ENCODE peak calls at places on chromosome 21, in six cellular contexts. J is heart right ventricle, E is uterus, X is IMR-90, B is mesendoderm, G is stomach. S is an unnamed sample.

GRCh38 chr21:36478207-36478701 is 1.7 kb downstream of the CLDN14 start:
- DNase-seq in X (peak; percentile 88), B (peak; percentile 52), E (no peak), J (no peak), G (no peak), S (no peak)

GRCh38 chr21:29148535-29148934 is 18.1 kb downstream of the MAP3K7CL start:
- DNase-seq in G (no peak), X (peak; percentile 64), J (no peak), B (no peak), E (no peak), S (no peak)

GRCh38 chr21:36422279-36423098 is 37.3 kb downstream of the CHAF1B start:
- DNase-seq in G (peak; percentile 66), B (peak; percentile 95), X (peak; percentile 71), E (no peak), J (peak; percentile 34), S (peak; percentile 88)

GRCh38 chr21:25103500-25104207 is 503.6 kb downstream of the MRPL39 start:
- DNase-seq in B (no peak), J (no peak), E (no peak), G (no peak), X (peak; percentile 35), S (no peak)

GRCh38 chr21:17512245-17513213 is at the start of gene CXADR:
- DNase-seq in X (no peak), J (peak; percentile 76), B (peak; percentile 96), E (peak; percentile 44), G (peak; percentile 93), S (peak; percentile 66)

GRCh38 chr21:29287383-29287782 is 11.3 kb upstream of the BACH1 start:
- DNase-seq in J (no peak), B (no peak), G (no peak), X (peak; percentile 52), E (no peak), S (no peak)

GRCh38 chr21:36164427-36164784 is 7.8 kb downstream of the DOP1B start:
- DNase-seq in J (no peak), G (peak; percentile 67), B (no peak), X (no peak), E (no peak), S (no peak)

GRCh38 chr21:39662411-39662953 is 49.7 kb downstream of the B3GALT5 start:
- DNase-seq in B (no peak), X (no peak), J (no peak), G (no peak), E (no peak), S (no peak)

GRCh38 chr21:36320421-36321324 is 676 bp downstream of the MORC3 start:
- DNase-seq in X (peak; percentile 73), J (peak; percentile 74), G (peak; percentile 64), E (peak; percentile 56), B (peak; percentile 75), S (peak; percentile 93)

GRCh38 chr21:37119421-37120218 is 46.6 kb downstream of the TTC3 start:
- DNase-seq in E (no peak), B (peak; percentile 72), J (no peak), G (no peak), X (no peak), S (no peak)

GRCh38 chr21:20418353-20418752 is 579.9 kb upstream of the NCAM2 start:
- DNase-seq in J (no peak), E (no peak), G (no peak), X (no peak), B (no peak), S (no peak)
- H3K27ac ChIP-seq in J (no peak overlapping the region), E (no peak overlapping the region), G (no peak overlapping the region), X (no peak overlapping the region), B (no peak overlapping the region), S (no peak overlapping the region)

GRCh38 chr21:42405064-42406059 is 1.7 kb downstream of the UBASH3A start:
- DNase-seq in E (no peak), B (no peak), X (no peak), J (no peak), G (no peak), S (no peak)
- H3K27me3 ChIP-seq in E (no peaks in the 10 kb centered on the region), B (no peaks in the 10 kb centered on the region), X (peaks cover 8% of the 10 kb centered on the region), J (no peaks in the 10 kb centered on the region), G (peaks cover 19% of the 10 kb centered on the region), S (no peaks in the 10 kb centered on the region)

DNA sequence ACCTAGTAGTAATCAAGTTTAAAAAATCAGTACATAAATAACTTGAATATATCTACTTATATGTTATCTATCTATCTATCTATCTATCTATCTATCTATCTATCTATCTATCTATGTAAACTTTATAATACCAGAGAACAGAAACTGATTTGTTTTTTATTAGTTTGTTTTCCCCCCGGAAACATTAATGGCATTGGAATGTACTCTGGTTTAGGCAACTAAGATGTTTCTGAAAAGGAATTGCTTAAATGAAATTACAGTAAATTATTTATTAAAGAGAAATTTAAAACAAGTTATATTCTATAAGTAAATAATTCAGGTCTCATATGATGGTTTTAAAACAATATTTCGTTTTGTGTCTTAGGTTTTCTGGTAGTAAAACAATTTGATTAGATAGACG is 681.0 kb upstream of the ADAMTS5 start:
- DNase-seq in J (no peak), B (no peak), G (no peak), X (no peak), E (no peak), S (no peak)
- H3K27ac ChIP-seq in J (no peak overlapping the region), B (no peak overlapping the region), G (no peak overlapping the region), X (no peak overlapping the region), E (no peak overlapping the region), S (no peak overlapping the region)

GRCh38 chr21:42654179-42654912 is 925 bp downstream of the PDE9A start:
- DNase-seq in J (no peak), X (no peak), E (no peak), G (no peak), B (peak; percentile 78), S (peak; percentile 71)

GRCh38 chr21:42651515-42652401 is 1.7 kb upstream of the PDE9A start:
- DNase-seq in X (no peak), E (no peak), G (no peak), B (no peak), J (no peak), S (no peak)

GRCh38 chr21:42654913-42655796 is 1.7 kb downstream of the PDE9A start:
- DNase-seq in E (no peak), B (no peak), J (no peak), G (no peak), X (no peak), S (no peak)

GRCh38 chr21:42652527-42653491 is 612 bp upstream of the PDE9A start:
- DNase-seq in G (peak; percentile 75), J (peak; percentile 65), X (peak; percentile 31), E (peak; percentile 53), B (peak; percentile 76), S (peak; percentile 82)

DNA sequence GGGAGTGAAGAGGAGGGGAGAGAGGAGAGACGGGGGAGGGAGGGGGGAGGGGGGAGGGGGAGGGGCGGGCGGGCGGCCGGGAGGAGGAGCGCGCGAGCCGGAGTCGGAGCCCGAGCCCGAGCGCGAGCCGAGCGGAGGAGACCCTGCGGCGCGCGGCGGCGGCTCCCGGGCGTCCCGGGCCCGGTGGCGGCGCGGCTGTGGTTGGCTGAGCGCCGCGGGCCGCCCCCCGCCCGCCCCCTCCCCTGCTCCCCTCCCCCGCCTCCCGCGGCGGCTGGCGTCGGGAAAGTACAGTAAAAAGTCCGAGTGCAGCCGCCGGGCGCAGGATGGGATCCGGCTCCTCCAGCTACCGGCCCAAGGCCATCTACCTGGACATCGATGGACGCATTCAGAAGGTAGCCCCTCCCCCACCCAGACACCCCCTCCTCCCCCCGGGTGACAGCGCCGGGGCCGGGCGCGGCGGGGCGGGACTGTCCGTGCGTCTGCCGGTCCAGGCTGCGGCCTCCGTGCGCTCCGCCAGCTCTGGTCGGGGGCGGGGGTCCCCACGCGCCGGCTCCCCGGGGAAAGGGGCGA is at the start of gene PDE9A:
- DNase-seq in J (peak; percentile 36), E (peak; percentile 34), X (no peak), G (no peak), B (peak; percentile 72), S (peak; percentile 58)
- H3K27me3 ChIP-seq in J (peaks cover 57% of the 10 kb centered on the region), E (no peaks in the 10 kb centered on the region), X (peaks cover 28% of the 10 kb centered on the region), G (peaks cover 82% of the 10 kb centered on the region), B (no peaks in the 10 kb centered on the region), S (no peaks in the 10 kb centered on the region)

GRCh38 chr21:41582298-41582840 is 74.4 kb upstream of the TMPRSS2 start:
- DNase-seq in X (no peak), B (no peak), G (peak; percentile 23), E (no peak), J (no peak), S (no peak)

GRCh38 chr21:41584603-41585176 is 76.7 kb upstream of the TMPRSS2 start:
- DNase-seq in B (no peak), E (no peak), X (no peak), G (peak; percentile 1), J (no peak), S (no peak)

GRCh38 chr21:41583274-41583790 is 75.4 kb upstream of the TMPRSS2 start:
- DNase-seq in G (peak; percentile 93), X (peak; percentile 8), E (no peak), B (no peak), J (no peak), S (no peak)

GRCh38 chr21:41581592-41582228 is 73.8 kb upstream of the TMPRSS2 start:
- DNase-seq in J (no peak), G (peak; percentile 24), B (no peak), X (no peak), E (no peak), S (no peak)

GRCh38 chr21:41582866-41583265 is 74.9 kb upstream of the TMPRSS2 start:
- DNase-seq in G (peak; percentile 23), B (no peak), E (no peak), X (no peak), J (no peak), S (no peak)
- H3K27ac ChIP-seq in G (peak overlapping the region; percentile 79), B (no peak overlapping the region), E (no peak overlapping the region), X (no peak overlapping the region), J (no peak overlapping the region), S (no peak overlapping the region)

GRCh38 chr21:41428847-41429246 is 2.8 kb downstream of the MX1 start:
- DNase-seq in E (no peak), B (no peak), X (no peak), J (no peak), G (no peak), S (no peak)
- H3K27me3 ChIP-seq in E (no peaks in the 10 kb centered on the region), B (peaks cover 10% of the 10 kb centered on the region), X (peaks cover 21% of the 10 kb centered on the region), J (no peaks in the 10 kb centered on the region), G (no peaks in the 10 kb centered on the region), S (no peaks in the 10 kb centered on the region)

GRCh38 chr21:38244885-38245869 is 11.6 kb upstream of the KCNJ15 start:
- DNase-seq in X (peak; percentile 98), J (no peak), B (no peak), E (no peak), G (no peak), S (peak; percentile 28)

GRCh38 chr21:38244407-38244787 is 12.4 kb upstream of the KCNJ15 start:
- DNase-seq in B (no peak), G (no peak), E (no peak), J (no peak), X (no peak), S (no peak)

GRCh38 chr21:38242036-38242435 is 14.8 kb upstream of the KCNJ15 start:
- DNase-seq in B (no peak), G (no peak), X (no peak), E (no peak), J (no peak), S (no peak)

GRCh38 chr21:38241029-38241740 is 15.6 kb upstream of the KCNJ15 start:
- DNase-seq in E (no peak), J (peak; percentile 38), B (no peak), G (no peak), X (no peak), S (no peak)

GRCh38 chr21:38243732-38244406 is 12.9 kb upstream of the KCNJ15 start:
- DNase-seq in J (no peak), X (no peak), B (no peak), E (no peak), G (no peak), S (no peak)
- H3K27ac ChIP-seq in J (no peak overlapping the region), X (no peak overlapping the region), B (no peak overlapping the region), E (no peak overlapping the region), G (no peak overlapping the region), S (no peak overlapping the region)

S was measured in SJCRH30.